ENCODE peak calls at places on chromosome 4, in nine cellular contexts. D is lung; Y is CD8-positive, alpha-beta memory T cell; I is right lobe of liver; B is HCT116; A is upper lobe of left lung; L is trophoblast cell; Q is PC-3; T is pancreas. C is an unnamed sample.

GRCh38 chr4:8505229-8505628 is 64.7 kb downstream of the TRMT44 start:
- DNase-seq in D (no peak), Y (no peak), I (no peak), B (no peak), A (peak; percentile 30), L (no peak), Q (no peak), T (no peak), C (no peak)

GRCh38 chr4:67746797-67747495 is 7.2 kb downstream of the GNRHR start:
- DNase-seq in D (no peak), Y (no peak), I (no peak), B (peak; percentile 37), A (no peak), L (no peak), Q (peak; percentile 78), T (no peak), C (no peak)

GRCh38 chr4:6468376-6468775 is 4.0 kb downstream of the PPP2R2C start:
- DNase-seq in D (no peak), Y (no peak), I (peak; percentile 8), B (no peak), A (no peak), L (no peak), Q (no peak), T (no peak), C (no peak)

GRCh38 chr4:785332-786073 is 40.4 kb downstream of the CPLX1 start:
- DNase-seq in D (no peak), Y (no peak), I (no peak), B (no peak), A (peak; percentile 84), L (no peak), Q (no peak), T (peak; percentile 17), C (no peak)

GRCh38 chr4:37797923-37798322 is 28.6 kb upstream of the PGM2 start:
- DNase-seq in D (no peak), Y (no peak), I (no peak), B (no peak), A (no peak), L (no peak), Q (no peak), T (no peak), C (no peak)

GRCh38 chr4:178306565-178306964 is 864.3 kb upstream of the AGA start:
- DNase-seq in D (no peak), Y (no peak), I (no peak), B (no peak), A (no peak), L (no peak), Q (peak; percentile 33), T (no peak), C (no peak)

GRCh38 chr4:118335316-118335715 is 17.5 kb downstream of the PRSS12 start:
- DNase-seq in D (no peak), Y (no peak), I (no peak), B (no peak), A (no peak), L (no peak), Q (no peak), T (peak; percentile 58), C (no peak)

GRCh38 chr4:53852343-53852742 is 212.1 kb downstream of the CHIC2 start:
- DNase-seq in D (no peak), Y (no peak), I (no peak), B (no peak), A (no peak), L (no peak), Q (no peak), T (no peak), C (no peak)

GRCh38 chr4:26201119-26201518 is 119.7 kb upstream of the RBPJ start:
- DNase-seq in D (no peak), Y (no peak), I (no peak), B (no peak), A (no peak), L (no peak), Q (no peak), T (no peak), C (no peak)

GRCh38 chr4:142567199-142567598 is 278.9 kb downstream of the INPP4B start:
- DNase-seq in D (no peak), Y (peak; percentile 6), I (no peak), B (peak; percentile 51), A (no peak), L (no peak), Q (peak; percentile 14), T (no peak), C (no peak)

GRCh38 chr4:87257523-87257922 is 37.1 kb upstream of the KLHL8 start:
- DNase-seq in D (no peak), Y (no peak), I (no peak), B (no peak), A (no peak), L (no peak), Q (no peak), T (no peak), C (no peak)

GRCh38 chr4:81096566-81096965 is 66.1 kb downstream of the BMP3 start:
- DNase-seq in D (no peak), Y (no peak), I (no peak), B (no peak), A (no peak), L (no peak), Q (no peak), T (no peak), C (no peak)

GRCh38 chr4:38046735-38047487 is 86.7 kb downstream of the PTTG2 start:
- DNase-seq in D (no peak), Y (no peak), I (no peak), B (no peak), A (no peak), L (no peak), Q (no peak), T (no peak), C (no peak)

GRCh38 chr4:89279385-89279784 is 28.2 kb downstream of the GPRIN3 start:
- DNase-seq in D (no peak), Y (no peak), I (no peak), B (no peak), A (no peak), L (no peak), Q (no peak), T (no peak), C (no peak)

GRCh38 chr4:13294961-13295605 is 189.1 kb downstream of the RAB28 start:
- DNase-seq in D (no peak), Y (no peak), I (no peak), B (no peak), A (no peak), L (no peak), Q (peak; percentile 6), T (no peak), C (no peak)

GRCh38 chr4:18934197-18934596 is 912.6 kb upstream of the LCORL start:
- DNase-seq in D (no peak), Y (no peak), I (no peak), B (no peak), A (no peak), L (no peak), Q (peak; percentile 33), T (no peak), C (no peak)

GRCh38 chr4:138681000-138681604 is 334.5 kb upstream of the NOCT start:
- DNase-seq in D (peak; percentile 81), Y (peak; percentile 52), I (peak; percentile 80), B (peak; percentile 57), A (no peak), L (peak; percentile 51), Q (peak; percentile 80), T (peak; percentile 80), C (peak; percentile 24)

GRCh38 chr4:173464486-173464885 is 65.5 kb downstream of the HAND2 start:
- DNase-seq in D (no peak), Y (no peak), I (no peak), B (no peak), A (no peak), L (no peak), Q (no peak), T (no peak), C (no peak)
- H3K27ac ChIP-seq in D (no peak overlapping the region), Y (no peak overlapping the region), I (no peak overlapping the region), B (no peak overlapping the region), A (no peak overlapping the region), L (no peak overlapping the region), Q (no peak overlapping the region), T (no peak overlapping the region), C (no peak overlapping the region)

DNA sequence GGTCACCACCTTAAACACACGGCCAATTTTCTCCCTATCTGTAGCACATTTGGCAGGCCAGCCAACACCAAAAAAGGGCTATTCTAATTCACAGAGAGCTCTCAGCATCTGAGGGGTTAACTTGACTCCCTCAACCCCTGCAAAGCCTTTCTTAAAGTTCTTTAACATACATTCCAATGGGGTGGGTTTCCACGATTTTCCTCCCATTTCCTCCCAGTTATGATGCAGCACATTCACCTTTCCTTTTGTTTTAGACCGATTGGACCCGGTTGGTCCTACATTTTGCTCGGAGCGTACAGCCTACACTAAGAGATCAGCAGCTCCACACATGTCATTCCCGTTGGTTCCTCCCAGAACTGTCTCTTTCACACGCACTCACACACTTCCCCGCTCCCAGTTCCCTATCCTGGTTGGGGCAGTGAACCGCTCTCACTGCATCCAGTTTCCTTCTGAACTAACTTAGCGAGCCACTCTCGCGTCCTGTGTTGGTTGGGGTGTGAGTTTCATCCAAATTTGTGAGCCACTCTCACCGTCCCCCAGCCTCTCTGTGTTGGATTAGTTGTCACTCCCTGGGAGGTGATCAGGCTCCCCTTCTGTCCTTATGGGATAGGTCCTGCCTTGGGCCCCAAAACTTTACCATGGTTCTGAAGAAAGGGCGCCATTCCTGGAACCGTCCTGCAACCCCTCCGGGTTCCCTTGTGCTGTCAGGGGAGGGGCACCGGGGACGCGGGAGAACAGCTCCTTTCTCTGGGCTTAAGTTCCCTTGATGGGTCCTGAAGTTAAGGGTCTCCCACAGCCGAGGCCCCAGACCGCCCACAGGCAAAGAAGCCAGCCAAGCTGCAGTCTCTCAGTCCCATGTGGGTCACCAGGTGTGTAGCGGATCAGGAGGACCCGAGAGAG is 45.1 kb downstream of the UGT2A3 start:
- DNase-seq in D (no peak), Y (no peak), I (peak; percentile 58), B (no peak), A (peak; percentile 17), L (no peak), Q (no peak), T (peak; percentile 33), C (no peak)
- H3K27ac ChIP-seq in D (peak overlapping the region; percentile 60), Y (no peak overlapping the region), I (peak overlapping the region; percentile 65), B (no peak overlapping the region), A (peak overlapping the region; percentile 71), L (peak overlapping the region; percentile 98), Q (peak overlapping the region; percentile 16), T (peak overlapping the region; percentile 93), C (no peak overlapping the region)

GRCh38 chr4:24557036-24558022 is 27.0 kb downstream of the DHX15 start:
- DNase-seq in D (no peak), Y (no peak), I (no peak), B (peak; percentile 6), A (no peak), L (peak; percentile 40), Q (peak; percentile 35), T (no peak), C (no peak)

GRCh38 chr4:24550773-24551172 is 33.6 kb downstream of the DHX15 start:
- DNase-seq in D (no peak), Y (no peak), I (no peak), B (no peak), A (no peak), L (no peak), Q (no peak), T (no peak), C (no peak)

GRCh38 chr4:24547979-24548378 is 36.4 kb downstream of the DHX15 start:
- DNase-seq in D (no peak), Y (no peak), I (no peak), B (no peak), A (no peak), L (peak; percentile 33), Q (no peak), T (no peak), C (no peak)

GRCh38 chr4:24551492-24552330 is 32.6 kb downstream of the DHX15 start:
- DNase-seq in D (no peak), Y (no peak), I (no peak), B (peak; percentile 2), A (no peak), L (peak; percentile 52), Q (no peak), T (no peak), C (no peak)
- H3K27ac ChIP-seq in D (no peak overlapping the region), Y (no peak overlapping the region), I (peak overlapping the region; percentile 27), B (no peak overlapping the region), A (no peak overlapping the region), L (no peak overlapping the region), Q (no peak overlapping the region), T (no peak overlapping the region), C (no peak overlapping the region)

GRCh38 chr4:120897981-120898719 is 24.4 kb downstream of the PRDM5 start:
- DNase-seq in D (no peak), Y (no peak), I (no peak), B (no peak), A (no peak), L (no peak), Q (no peak), T (no peak), C (no peak)
- H3K27ac ChIP-seq in D (no peak overlapping the region), Y (no peak overlapping the region), I (no peak overlapping the region), B (no peak overlapping the region), A (no peak overlapping the region), L (no peak overlapping the region), Q (no peak overlapping the region), T (no peak overlapping the region), C (no peak overlapping the region)

C was measured in substantia nigra.